ENCODE peak calls at places on chromosomes 13 and 19, in eight cellular contexts. O is H9, K is endothelial cell of umbilical vein, R is hepatocyte, W is HCT116, S is IMR-90, L is neural progenitor cell, F is MM.1S. Z is an unnamed sample.

GRCh38 chr19:40280608-40281221 is 4.4 kb downstream of the AKT2 start:
- DNase-seq in O (peak), K (no peak), R (peak), W (no peak), S (no peak), L (no peak), F (no peak), Z (peak)

GRCh38 chr19:645912-646797 is 6.5 kb downstream of the FGF22 start:
- DNase-seq in O (no peak), K (no peak), R (no peak), W (no peak), S (no peak), L (no peak), F (no peak), Z (no peak)

GRCh38 chr13:23325191-23325590 is 108.3 kb downstream of the SACS start:
- DNase-seq in O (no peak), K (no peak), R (no peak), W (no peak), S (no peak), L (no peak), F (no peak), Z (no peak)

GRCh38 chr19:29667390-29667783 is 2.1 kb downstream of the PLEKHF1 start:
- DNase-seq in O (no peak), K (no peak), R (no peak), W (no peak), S (no peak), L (no peak), F (no peak), Z (no peak)

GRCh38 chr13:34462843-34463242 is 479.2 kb upstream of the NBEA start:
- DNase-seq in O (no peak), K (peak), R (no peak), W (peak), S (peak), L (no peak), F (no peak), Z (no peak)

GRCh38 chr19:10568444-10568825 is 344 bp downstream of the CDKN2D start:
- DNase-seq in O (peak), K (no peak), R (peak), W (no peak), S (no peak), L (no peak), F (peak), Z (peak)

GRCh38 chr19:4375620-4376228 is 24.6 kb downstream of the SH3GL1 start:
- DNase-seq in O (no peak), K (peak), R (peak), W (no peak), S (peak), L (peak), F (no peak), Z (peak)

GRCh38 chr13:20354722-20355121 is 122.6 kb upstream of the GJB6 start:
- DNase-seq in O (no peak), K (no peak), R (no peak), W (no peak), S (no peak), L (no peak), F (no peak), Z (no peak)

GRCh38 chr19:21474671-21475181 is 30.7 kb upstream of the ZNF429 start:
- DNase-seq in O (peak), K (no peak), R (peak), W (no peak), S (peak), L (peak), F (no peak), Z (peak)

GRCh38 chr13:46206138-46206537 is 5.6 kb upstream of the LRRC63 start:
- DNase-seq in O (no peak), K (no peak), R (peak), W (no peak), S (no peak), L (no peak), F (no peak), Z (no peak)

GRCh38 chr19:42115219-42115618 is 17.0 kb downstream of the POU2F2 start:
- DNase-seq in O (no peak), K (peak), R (no peak), W (no peak), S (peak), L (no peak), F (no peak), Z (no peak)

GRCh38 chr19:9070066-9070465 is 16.8 kb upstream of the OR1M1 start:
- DNase-seq in O (peak), K (no peak), R (no peak), W (no peak), S (no peak), L (peak), F (no peak), Z (peak)

GRCh38 chr13:30739646-30740642 is 4.6 kb downstream of the ALOX5AP start:
- DNase-seq in O (no peak), K (peak), R (no peak), W (peak), S (peak), L (peak), F (no peak), Z (peak)

GRCh38 chr13:111323950-111324651 is 3.7 kb downstream of the TEX29 start:
- DNase-seq in O (peak), K (no peak), R (no peak), W (no peak), S (peak), L (no peak), F (no peak), Z (no peak)

GRCh38 chr13:111322916-111323331 is 2.5 kb downstream of the TEX29 start:
- DNase-seq in O (peak), K (no peak), R (no peak), W (no peak), S (no peak), L (no peak), F (no peak), Z (no peak)

GRCh38 chr13:111324736-111325135 is 4.3 kb downstream of the TEX29 start:
- DNase-seq in O (no peak), K (no peak), R (no peak), W (no peak), S (no peak), L (no peak), F (no peak), Z (no peak)

GRCh38 chr13:111322001-111322915 is 1.8 kb downstream of the TEX29 start:
- DNase-seq in O (peak), K (no peak), R (no peak), W (no peak), S (no peak), L (no peak), F (no peak), Z (no peak)

DNA sequence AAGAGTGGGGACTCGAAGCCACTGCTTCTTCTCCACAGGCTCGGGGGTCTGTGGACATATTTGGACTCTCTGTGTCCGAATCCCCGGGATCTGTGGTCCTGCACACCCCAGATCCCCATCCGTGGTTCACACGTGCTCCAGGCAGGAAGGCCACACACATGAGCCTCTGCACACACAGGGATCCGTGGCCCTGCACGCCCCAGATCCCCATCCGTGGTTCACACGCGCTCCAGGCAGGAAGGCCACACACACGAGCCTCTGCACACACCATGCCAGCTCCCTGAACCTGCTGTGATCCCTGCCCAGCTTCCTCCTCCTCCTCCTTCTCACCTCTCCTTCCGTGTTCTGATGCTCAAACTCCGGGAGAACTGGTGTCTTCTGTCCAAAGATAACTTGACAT is 3.1 kb downstream of the TEX29 start:
- DNase-seq in O (peak), K (no peak), R (no peak), W (no peak), S (no peak), L (no peak), F (no peak), Z (no peak)
- H3K4me2 ChIP-seq in O (no peak), K (no peak), R (no peak), W (no peak), S (no peak), L (no peak), F (no peak), Z (no peak)

GRCh38 chr19:47330466-47330869 is 1.5 kb upstream of the C5AR2 start:
- DNase-seq in O (no peak), K (peak), R (no peak), W (no peak), S (peak), L (no peak), F (no peak), Z (no peak)
- H3K4me2 ChIP-seq in O (no peak), K (peak), R (no peak), W (no peak), S (peak), L (no peak), F (no peak), Z (no peak)

DNA sequence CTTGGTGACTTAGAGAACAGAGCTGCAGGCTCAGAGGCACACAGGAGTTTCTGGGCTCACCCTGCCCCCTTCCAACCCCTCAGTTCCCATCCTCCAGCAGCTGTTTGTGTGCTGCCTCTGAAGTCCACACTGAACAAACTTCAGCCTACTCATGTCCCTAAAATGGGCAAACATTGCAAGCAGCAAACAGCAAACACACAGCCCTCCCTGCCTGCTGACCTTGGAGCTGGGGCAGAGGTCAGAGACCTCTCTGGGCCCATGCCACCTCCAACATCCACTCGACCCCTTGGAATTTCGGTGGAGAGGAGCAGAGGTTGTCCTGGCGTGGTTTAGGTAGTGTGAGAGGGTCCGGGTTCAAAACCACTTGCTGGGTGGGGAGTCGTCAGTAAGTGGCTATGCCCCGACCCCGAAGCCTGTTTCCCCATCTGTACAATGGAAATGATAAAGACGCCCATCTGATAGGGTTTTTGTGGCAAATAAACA is 9.9 kb downstream of the APOC1 start:
- DNase-seq in O (no peak), K (no peak), R (no peak), W (no peak), S (no peak), L (no peak), F (no peak), Z (no peak)
- H3K4me2 ChIP-seq in O (no peak), K (no peak), R (no peak), W (no peak), S (no peak), L (no peak), F (no peak), Z (no peak)

DNA sequence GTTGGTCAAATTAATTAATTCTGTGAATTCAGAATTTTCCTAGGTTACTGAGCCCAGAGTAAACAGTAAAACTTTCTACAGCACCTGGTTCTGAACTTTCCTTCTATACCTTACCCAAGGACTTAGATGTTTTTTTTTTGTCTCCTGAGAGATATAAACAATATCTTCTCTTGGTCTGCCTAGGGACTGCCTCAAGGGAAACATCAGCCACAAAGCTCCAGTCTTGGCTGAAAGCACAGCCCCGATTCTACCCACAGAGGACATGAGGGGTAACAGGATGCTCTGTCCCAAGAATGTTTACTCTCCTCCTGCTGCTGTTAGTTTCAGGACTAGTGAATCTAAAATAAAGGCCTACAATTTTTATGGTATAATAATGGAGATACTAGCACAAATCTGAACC is 14.3 kb downstream of the CNMD start:
- DNase-seq in O (no peak), K (no peak), R (no peak), W (no peak), S (no peak), L (no peak), F (no peak), Z (no peak)
- H3K4me2 ChIP-seq in O (no peak), K (no peak), R (no peak), W (no peak), S (no peak), L (no peak), F (no peak), Z (no peak)

DNA sequence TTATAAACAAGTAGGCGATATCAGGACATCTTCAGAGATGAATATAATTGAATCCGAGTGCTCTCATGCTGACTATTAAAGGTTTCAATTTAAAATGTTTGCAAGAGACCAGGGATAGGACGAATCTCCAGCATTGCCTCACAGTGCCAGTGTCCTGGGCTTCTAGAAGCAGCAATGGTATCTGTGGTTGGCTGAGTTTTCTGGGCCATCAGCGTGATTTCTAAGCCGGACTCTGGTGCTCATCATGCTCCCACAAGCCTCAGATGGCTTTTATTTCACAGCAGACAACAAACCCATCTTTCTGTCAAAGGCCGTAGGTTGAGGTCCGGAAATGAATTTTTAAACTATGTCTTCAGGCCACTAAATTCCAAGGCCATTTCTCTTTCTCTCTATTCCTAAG is 187.7 kb downstream of the FOXO1 start:
- DNase-seq in O (no peak), K (no peak), R (no peak), W (no peak), S (no peak), L (no peak), F (no peak), Z (no peak)
- H3K4me2 ChIP-seq in O (no peak), K (peak), R (no peak), W (no peak), S (no peak), L (no peak), F (no peak), Z (no peak)

DNA sequence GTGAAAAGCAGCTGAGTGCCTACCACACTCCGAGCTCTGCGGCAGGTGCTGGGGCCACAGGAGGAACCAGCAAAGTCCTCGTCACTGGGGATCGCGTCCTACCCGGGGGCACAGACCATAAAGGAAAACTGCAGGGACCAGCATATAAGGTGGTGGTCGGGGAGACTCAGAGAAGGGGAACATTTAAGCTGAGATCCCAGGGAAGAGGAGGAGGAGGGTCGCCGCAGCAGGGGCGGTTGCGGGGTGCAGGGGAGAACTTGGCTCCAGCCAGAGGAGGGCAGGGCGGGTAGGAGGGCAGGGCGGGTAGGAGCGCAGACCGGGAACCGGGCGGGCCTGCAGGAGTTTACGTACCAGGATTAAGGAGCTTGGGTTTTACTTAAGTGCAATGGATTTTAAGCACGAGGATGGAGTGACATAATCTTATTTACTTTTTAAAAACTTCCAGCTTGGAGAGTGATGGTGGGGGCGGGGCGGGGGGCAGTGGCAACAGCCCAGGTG is 956 bp upstream of the KLK4 start:
- DNase-seq in O (no peak), K (no peak), R (no peak), W (no peak), S (no peak), L (no peak), F (no peak), Z (no peak)
- H3K4me2 ChIP-seq in O (peak), K (no peak), R (no peak), W (no peak), S (no peak), L (no peak), F (no peak), Z (no peak)

GRCh38 chr13:51291341-51291740 is 48.1 kb upstream of the SERPINE3 start:
- DNase-seq in O (no peak), K (no peak), R (peak), W (no peak), S (peak), L (no peak), F (no peak), Z (no peak)
- H3K4me2 ChIP-seq in O (no peak), K (no peak), R (no peak), W (no peak), S (no peak), L (no peak), F (no peak), Z (no peak)

DNA sequence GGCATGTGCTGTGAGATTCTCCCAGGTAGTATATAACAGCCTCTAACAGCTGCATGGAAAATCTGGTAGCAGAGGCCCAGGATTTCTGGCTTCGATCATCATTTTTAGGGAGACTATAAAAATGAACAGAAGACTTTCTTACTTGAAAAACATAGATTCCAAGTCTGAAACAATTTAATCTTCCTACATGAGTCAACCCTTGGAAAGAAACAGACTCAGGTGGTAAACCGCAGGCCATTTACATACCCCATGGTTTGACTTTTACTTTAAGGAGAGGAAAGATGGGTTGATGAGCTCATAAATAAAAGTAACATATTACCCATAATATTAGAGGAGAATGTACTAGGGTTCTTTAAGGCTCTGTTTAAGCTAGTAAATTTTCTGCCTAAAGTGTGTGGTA is 121.6 kb downstream of the CYSLTR2 start:
- DNase-seq in O (no peak), K (no peak), R (no peak), W (no peak), S (peak), L (no peak), F (no peak), Z (no peak)
- H3K4me2 ChIP-seq in O (no peak), K (no peak), R (no peak), W (no peak), S (peak), L (no peak), F (no peak), Z (no peak)

DNA sequence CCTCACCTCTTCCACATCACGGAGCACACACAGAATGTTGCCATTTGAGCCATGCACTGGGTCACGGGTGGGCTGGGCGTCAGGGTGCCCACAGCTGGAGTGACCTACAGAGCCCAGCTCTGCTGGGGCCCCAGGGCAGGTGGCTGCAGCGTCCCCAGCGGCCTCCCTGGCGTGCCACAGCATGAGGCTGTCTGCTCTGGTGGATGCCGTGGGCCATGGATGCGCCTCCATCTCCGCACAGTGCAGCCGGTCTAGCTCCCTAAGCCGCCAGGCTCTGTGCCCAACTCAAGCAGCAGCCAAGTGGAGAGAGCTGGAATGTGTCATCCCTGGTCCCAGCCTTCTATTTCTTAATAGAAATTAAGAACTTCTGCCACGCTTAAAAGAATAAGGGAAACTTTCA is 59.1 kb downstream of the ATP11A start:
- DNase-seq in O (no peak), K (no peak), R (no peak), W (no peak), S (no peak), L (no peak), F (no peak), Z (no peak)
- H3K4me2 ChIP-seq in O (no peak), K (no peak), R (no peak), W (no peak), S (no peak), L (no peak), F (no peak), Z (no peak)

Z was measured in mesendoderm.